ENCODE peak calls at places on chromosomes 1 and 21, in eight cellular contexts. Q is OCI-LY7; W is suprapubic skin; O is activated T-helper 1 cell treated with anti-CD3 and anti-CD28 coated beads, Interleukin-2, amount 50 U/mL, for 16 hours; C is naive thymus-derived CD8-positive, alpha-beta T cell; E is tibial nerve; P is stimulated activated CD4-positive, alpha-beta T cell treated with anti-CD3 and anti-CD28 coated beads, TNF-alpha, amount 100 ng/mL, for 48 hours; X is pancreas. R is an unnamed sample.

GRCh38 chr1:96596226-96596625 is 125.4 kb upstream of the PTBP2 start:
- DNase-seq in O (no peak), W (no peak), X (no peak), Q (peak; percentile 33), E (no peak), P (peak; percentile 4), C (no peak), R (no peak)

GRCh38 chr1:70627910-70628309 is 216.8 kb downstream of the CTH start:
- DNase-seq in X (peak; percentile 5), P (no peak), W (no peak), Q (peak; percentile 14), O (no peak), E (no peak), C (no peak), R (no peak)

GRCh38 chr1:186139706-186140105 is 235.3 kb downstream of the TPR start:
- DNase-seq in C (no peak), X (no peak), E (peak; percentile 17), P (no peak), W (no peak), O (no peak), Q (no peak), R (no peak)

GRCh38 chr1:41689596-41689995 is 205.1 kb upstream of the EDN2 start:
- DNase-seq in W (no peak), Q (no peak), X (no peak), C (no peak), E (no peak), O (no peak), P (no peak), R (no peak)

GRCh38 chr1:7491089-7491817 is 279.8 kb upstream of the VAMP3 start:
- DNase-seq in E (no peak), C (no peak), W (no peak), X (no peak), P (no peak), Q (no peak), O (no peak), R (no peak)

GRCh38 chr1:67827688-67828087 is 5.6 kb downstream of the GNG12 start:
- DNase-seq in E (no peak), X (no peak), W (no peak), Q (no peak), C (no peak), O (no peak), P (no peak), R (no peak)

GRCh38 chr1:171674443-171675405 is 22.2 kb upstream of the MYOC start:
- DNase-seq in C (no peak), X (no peak), O (no peak), Q (no peak), P (no peak), E (no peak), W (no peak), R (no peak)

GRCh38 chr21:41894922-41895557 is 15.9 kb upstream of the PRDM15 start:
- DNase-seq in E (no peak), Q (no peak), O (no peak), X (no peak), P (no peak), W (no peak), C (no peak), R (no peak)

GRCh38 chr1:167171286-167171929 is 49.3 kb upstream of the POU2F1 start:
- DNase-seq in P (no peak), C (no peak), Q (no peak), W (no peak), O (no peak), E (no peak), X (no peak), R (no peak)

GRCh38 chr1:198238121-198238520 is 81.3 kb downstream of the NEK7 start:
- DNase-seq in Q (peak; percentile 11), C (no peak), E (peak; percentile 26), O (no peak), P (no peak), X (no peak), W (no peak), R (no peak)

GRCh38 chr1:45979074-45979777 is 153.2 kb downstream of the PIK3R3 start:
- DNase-seq in E (no peak), Q (no peak), C (no peak), W (no peak), P (no peak), X (no peak), O (no peak), R (no peak)

GRCh38 chr1:189790335-189790734 is 687.3 kb downstream of the BRINP3 start:
- DNase-seq in C (no peak), O (no peak), P (no peak), E (no peak), X (no peak), W (no peak), Q (no peak), R (no peak)

GRCh38 chr1:46719689-46720088 is 775 bp upstream of the EFCAB14 start:
- DNase-seq in O (no peak), X (no peak), P (no peak), E (no peak), C (no peak), Q (no peak), W (no peak), R (no peak)

GRCh38 chr1:7255303-7256058 is 470.2 kb downstream of the CAMTA1 start:
- DNase-seq in W (peak; percentile 52), X (no peak), P (no peak), E (no peak), C (no peak), Q (no peak), O (no peak), R (no peak)

GRCh38 chr1:6519935-6520621 is 28.6 kb upstream of the PLEKHG5 start:
- DNase-seq in P (no peak), O (no peak), E (no peak), Q (no peak), W (no peak), C (no peak), X (no peak), R (no peak)